ENCODE peak calls at places on chromosome 22, in seven cellular contexts. One of them, this sample, is unnamed.

GRCh38 chr22:48866906-48867597 is 960.6 kb downstream of the BRD1 start:
- DNase-seq in stimulated activated CD4-positive, alpha-beta T cell treated with anti-CD3 and anti-CD28 coated beads, Interleukin-2, amount 100 ng/mL, for 48 hours: no peak
- DNase-seq in dorsolateral prefrontal cortex: no peak
- DNase-seq in activated T-cell treated with anti-CD3 and anti-CD28 coated beads, Interleukin-2, amount 50 U/mL, for 4 hours: no peak
- DNase-seq in NCI-H1105: no peak
- DNase-seq in glutamatergic neuron: no peak
- DNase-seq in RCC 7860: no peak
- DNase-seq in this sample: no peak

GRCh38 chr22:23282089-23282501 is 101.8 kb downstream of the BCR start:
- DNase-seq in glutamatergic neuron: no peak
- DNase-seq in dorsolateral prefrontal cortex: peak
- DNase-seq in NCI-H1105: no peak
- DNase-seq in activated T-cell treated with anti-CD3 and anti-CD28 coated beads, Interleukin-2, amount 50 U/mL, for 4 hours: no peak
- DNase-seq in RCC 7860: peak
- DNase-seq in stimulated activated CD4-positive, alpha-beta T cell treated with anti-CD3 and anti-CD28 coated beads, Interleukin-2, amount 100 ng/mL, for 48 hours: no peak
- DNase-seq in this sample: peak

GRCh38 chr22:36565152-36565507 is 36.2 kb upstream of the EIF3D start:
- DNase-seq in dorsolateral prefrontal cortex: no peak
- DNase-seq in glutamatergic neuron: no peak
- DNase-seq in NCI-H1105: no peak
- DNase-seq in activated T-cell treated with anti-CD3 and anti-CD28 coated beads, Interleukin-2, amount 50 U/mL, for 4 hours: no peak
- DNase-seq in stimulated activated CD4-positive, alpha-beta T cell treated with anti-CD3 and anti-CD28 coated beads, Interleukin-2, amount 100 ng/mL, for 48 hours: no peak
- DNase-seq in RCC 7860: no peak
- DNase-seq in this sample: no peak

GRCh38 chr22:31544481-31545480 is 48.4 kb downstream of the SFI1 start:
- DNase-seq in activated T-cell treated with anti-CD3 and anti-CD28 coated beads, Interleukin-2, amount 50 U/mL, for 4 hours: no peak
- DNase-seq in NCI-H1105: no peak
- DNase-seq in glutamatergic neuron: no peak
- DNase-seq in dorsolateral prefrontal cortex: no peak
- DNase-seq in RCC 7860: peak
- DNase-seq in stimulated activated CD4-positive, alpha-beta T cell treated with anti-CD3 and anti-CD28 coated beads, Interleukin-2, amount 100 ng/mL, for 48 hours: no peak
- DNase-seq in this sample: no peak

GRCh38 chr22:22069450-22070370 is 87.1 kb upstream of the TOP3B start:
- DNase-seq in NCI-H1105: no peak
- DNase-seq in dorsolateral prefrontal cortex: no peak
- DNase-seq in stimulated activated CD4-positive, alpha-beta T cell treated with anti-CD3 and anti-CD28 coated beads, Interleukin-2, amount 100 ng/mL, for 48 hours: no peak
- DNase-seq in glutamatergic neuron: no peak
- DNase-seq in activated T-cell treated with anti-CD3 and anti-CD28 coated beads, Interleukin-2, amount 50 U/mL, for 4 hours: no peak
- DNase-seq in RCC 7860: no peak
- DNase-seq in this sample: no peak

GRCh38 chr22:20764053-20764720 is 9.7 kb upstream of the SERPIND1 start:
- DNase-seq in RCC 7860: no peak
- DNase-seq in stimulated activated CD4-positive, alpha-beta T cell treated with anti-CD3 and anti-CD28 coated beads, Interleukin-2, amount 100 ng/mL, for 48 hours: no peak
- DNase-seq in dorsolateral prefrontal cortex: no peak
- DNase-seq in glutamatergic neuron: no peak
- DNase-seq in activated T-cell treated with anti-CD3 and anti-CD28 coated beads, Interleukin-2, amount 50 U/mL, for 4 hours: no peak
- DNase-seq in NCI-H1105: no peak
- DNase-seq in this sample: no peak

GRCh38 chr22:37122598-37123180 is 13.2 kb upstream of the TMPRSS6 start:
- DNase-seq in RCC 7860: no peak
- DNase-seq in glutamatergic neuron: no peak
- DNase-seq in stimulated activated CD4-positive, alpha-beta T cell treated with anti-CD3 and anti-CD28 coated beads, Interleukin-2, amount 100 ng/mL, for 48 hours: no peak
- DNase-seq in NCI-H1105: no peak
- DNase-seq in activated T-cell treated with anti-CD3 and anti-CD28 coated beads, Interleukin-2, amount 50 U/mL, for 4 hours: no peak
- DNase-seq in dorsolateral prefrontal cortex: no peak
- DNase-seq in this sample: no peak

GRCh38 chr22:23478175-23478574 is 101.9 kb downstream of the IGLL1 start:
- DNase-seq in activated T-cell treated with anti-CD3 and anti-CD28 coated beads, Interleukin-2, amount 50 U/mL, for 4 hours: no peak
- DNase-seq in dorsolateral prefrontal cortex: no peak
- DNase-seq in stimulated activated CD4-positive, alpha-beta T cell treated with anti-CD3 and anti-CD28 coated beads, Interleukin-2, amount 100 ng/mL, for 48 hours: no peak
- DNase-seq in NCI-H1105: no peak
- DNase-seq in RCC 7860: peak
- DNase-seq in glutamatergic neuron: no peak
- DNase-seq in this sample: no peak

GRCh38 chr22:44807915-44808690 is 55.7 kb downstream of the ARHGAP8 start:
- DNase-seq in activated T-cell treated with anti-CD3 and anti-CD28 coated beads, Interleukin-2, amount 50 U/mL, for 4 hours: no peak
- DNase-seq in RCC 7860: no peak
- DNase-seq in glutamatergic neuron: peak
- DNase-seq in stimulated activated CD4-positive, alpha-beta T cell treated with anti-CD3 and anti-CD28 coated beads, Interleukin-2, amount 100 ng/mL, for 48 hours: no peak
- DNase-seq in dorsolateral prefrontal cortex: no peak
- DNase-seq in NCI-H1105: no peak
- DNase-seq in this sample: no peak

GRCh38 chr22:27677895-27678458 is 123.6 kb downstream of the MN1 start:
- DNase-seq in NCI-H1105: no peak
- DNase-seq in activated T-cell treated with anti-CD3 and anti-CD28 coated beads, Interleukin-2, amount 50 U/mL, for 4 hours: no peak
- DNase-seq in dorsolateral prefrontal cortex: no peak
- DNase-seq in RCC 7860: no peak
- DNase-seq in stimulated activated CD4-positive, alpha-beta T cell treated with anti-CD3 and anti-CD28 coated beads, Interleukin-2, amount 100 ng/mL, for 48 hours: no peak
- DNase-seq in glutamatergic neuron: peak
- DNase-seq in this sample: no peak

GRCh38 chr22:30891443-30891755 is 77.2 kb downstream of the MORC2 start:
- DNase-seq in NCI-H1105: no peak
- DNase-seq in stimulated activated CD4-positive, alpha-beta T cell treated with anti-CD3 and anti-CD28 coated beads, Interleukin-2, amount 100 ng/mL, for 48 hours: no peak
- DNase-seq in activated T-cell treated with anti-CD3 and anti-CD28 coated beads, Interleukin-2, amount 50 U/mL, for 4 hours: no peak
- DNase-seq in glutamatergic neuron: no peak
- DNase-seq in dorsolateral prefrontal cortex: no peak
- DNase-seq in RCC 7860: no peak
- DNase-seq in this sample: no peak

GRCh38 chr22:21044931-21045584 is 688 bp upstream of the LRRC74B start:
- DNase-seq in stimulated activated CD4-positive, alpha-beta T cell treated with anti-CD3 and anti-CD28 coated beads, Interleukin-2, amount 100 ng/mL, for 48 hours: no peak
- DNase-seq in dorsolateral prefrontal cortex: peak
- DNase-seq in RCC 7860: peak
- DNase-seq in glutamatergic neuron: peak
- DNase-seq in NCI-H1105: no peak
- DNase-seq in activated T-cell treated with anti-CD3 and anti-CD28 coated beads, Interleukin-2, amount 50 U/mL, for 4 hours: no peak
- DNase-seq in this sample: peak

GRCh38 chr22:19086417-19086816 is 35.8 kb downstream of the DGCR2 start:
- DNase-seq in RCC 7860: no peak
- DNase-seq in dorsolateral prefrontal cortex: no peak
- DNase-seq in stimulated activated CD4-positive, alpha-beta T cell treated with anti-CD3 and anti-CD28 coated beads, Interleukin-2, amount 100 ng/mL, for 48 hours: no peak
- DNase-seq in activated T-cell treated with anti-CD3 and anti-CD28 coated beads, Interleukin-2, amount 50 U/mL, for 4 hours: no peak
- DNase-seq in glutamatergic neuron: no peak
- DNase-seq in NCI-H1105: no peak
- DNase-seq in this sample: no peak